ENCODE peak calls at places on chromosomes 12 and 14, in eight cellular contexts. E is left lung; P is hepatocyte; D is HCT116; B is type B pancreatic cell; V is CD4-positive, alpha-beta T cell; A is GM13976; F is fibroblast of the aortic adventitia. Y is an unnamed sample.

GRCh38 chr14:25102788-25103187 is 52.8 kb upstream of the STXBP6 start:
- DNase-seq in E (no peak), P (no peak), D (no peak), B (no peak), V (no peak), A (no peak), F (no peak), Y (no peak)

GRCh38 chr12:67070307-67070600 is 198.9 kb upstream of the CAND1 start:
- DNase-seq in E (no peak), P (no peak), D (no peak), B (no peak), V (no peak), A (no peak), F (no peak), Y (no peak)

GRCh38 chr14:96268426-96269358 is 12.7 kb downstream of the BDKRB1 start:
- DNase-seq in E (no peak), P (peak; percentile 81), D (no peak), B (peak; percentile 52), V (no peak), A (no peak), F (peak; percentile 98), Y (no peak)

GRCh38 chr14:91284791-91285548 is 40.5 kb upstream of the GPR68 start:
- DNase-seq in E (no peak), P (no peak), D (no peak), B (no peak), V (no peak), A (no peak), F (no peak), Y (peak; percentile 50)

GRCh38 chr12:52215587-52216031 is 17.4 kb upstream of the KRT7 start:
- DNase-seq in E (peak; percentile 79), P (peak; percentile 81), D (peak; percentile 64), B (no peak), V (no peak), A (no peak), F (peak; percentile 73), Y (peak; percentile 57)

GRCh38 chr12:75446857-75447256 is 33.7 kb upstream of the GLIPR1 start:
- DNase-seq in E (no peak), P (no peak), D (no peak), B (no peak), V (no peak), A (no peak), F (peak; percentile 82), Y (no peak)

GRCh38 chr14:22474730-22475351 is 114.2 kb downstream of the DAD1 start:
- DNase-seq in E (no peak), P (no peak), D (no peak), B (no peak), V (no peak), A (no peak), F (no peak), Y (no peak)

GRCh38 chr12:12715459-12716150 is 1.6 kb upstream of the CDKN1B start:
- DNase-seq in E (no peak), P (no peak), D (no peak), B (no peak), V (peak; percentile 14), A (no peak), F (no peak), Y (no peak)

GRCh38 chr14:99234982-99235491 is 37.0 kb downstream of the BCL11B start:
- DNase-seq in E (no peak), P (peak; percentile 70), D (peak; percentile 27), B (no peak), V (peak; percentile 89), A (no peak), F (no peak), Y (peak; percentile 62)

GRCh38 chr14:72613196-72613974 is 280.5 kb downstream of the DPF3 start:
- DNase-seq in E (no peak), P (peak; percentile 52), D (no peak), B (peak; percentile 63), V (no peak), A (no peak), F (peak; percentile 27), Y (no peak)

GRCh38 chr12:10042167-10042566 is 11.7 kb downstream of the CLEC9A start:
- DNase-seq in E (no peak), P (no peak), D (no peak), B (no peak), V (no peak), A (no peak), F (no peak), Y (no peak)

GRCh38 chr14:33026850-33027420 is 88.3 kb downstream of the NPAS3 start:
- DNase-seq in E (no peak), P (no peak), D (no peak), B (no peak), V (no peak), A (no peak), F (peak; percentile 8), Y (no peak)

GRCh38 chr14:60166144-60166543 is 946 bp upstream of the DHRS7 start:
- DNase-seq in E (no peak), P (no peak), D (no peak), B (no peak), V (no peak), A (peak; percentile 7), F (no peak), Y (no peak)

GRCh38 chr12:112537710-112538396 is 119.1 kb downstream of the PTPN11 start:
- DNase-seq in E (no peak), P (peak; percentile 29), D (peak; percentile 26), B (no peak), V (no peak), A (no peak), F (no peak), Y (no peak)

GRCh38 chr14:71473843-71474242 is 458.4 kb upstream of the RGS6 start:
- DNase-seq in E (no peak), P (no peak), D (no peak), B (no peak), V (no peak), A (no peak), F (no peak), Y (no peak)

GRCh38 chr14:92792885-92793284 is 1.2 kb upstream of the GOLGA5 start:
- DNase-seq in E (no peak), P (no peak), D (no peak), B (no peak), V (no peak), A (no peak), F (no peak), Y (no peak)

GRCh38 chr14:104196461-104197180 is 58.2 kb downstream of the KIF26A start:
- DNase-seq in E (peak; percentile 52), P (no peak), D (no peak), B (no peak), V (no peak), A (no peak), F (no peak), Y (no peak)

GRCh38 chr12:124389537-124390441 is 94.9 kb downstream of the RFLNA start:
- DNase-seq in E (no peak), P (no peak), D (no peak), B (no peak), V (no peak), A (no peak), F (no peak), Y (no peak)

GRCh38 chr12:57470970-57471656 is 8.6 kb downstream of the ARHGAP9 start:
- DNase-seq in E (no peak), P (no peak), D (no peak), B (no peak), V (no peak), A (no peak), F (no peak), Y (peak; percentile 27)

GRCh38 chr12:109358154-109358869 is 10.6 kb downstream of the MYO1H start:
- DNase-seq in E (no peak), P (no peak), D (no peak), B (no peak), V (no peak), A (peak; percentile 59), F (peak; percentile 59), Y (no peak)

GRCh38 chr12:108312073-108312884 is 26.8 kb downstream of the CMKLR1 start:
- DNase-seq in E (no peak), P (no peak), D (no peak), B (no peak), V (no peak), A (no peak), F (no peak), Y (no peak)

GRCh38 chr12:129927316-129927900 is 23.6 kb upstream of the TMEM132D start:
- DNase-seq in E (no peak), P (no peak), D (no peak), B (no peak), V (no peak), A (no peak), F (no peak), Y (no peak)

GRCh38 chr14:44937547-44937946 is 24.2 kb downstream of the KLHL28 start:
- DNase-seq in E (no peak), P (no peak), D (no peak), B (no peak), V (no peak), A (no peak), F (no peak), Y (no peak)

GRCh38 chr12:132498931-132499330 is 9.0 kb downstream of the FBRSL1 start:
- DNase-seq in E (no peak), P (no peak), D (no peak), B (no peak), V (no peak), A (no peak), F (no peak), Y (no peak)

GRCh38 chr12:69101505-69101904 is 137.9 kb upstream of the CPSF6 start:
- DNase-seq in E (no peak), P (no peak), D (no peak), B (no peak), V (no peak), A (no peak), F (peak; percentile 49), Y (no peak)

GRCh38 chr12:75856228-75856627 is 175.3 kb downstream of the PHLDA1 start:
- DNase-seq in E (no peak), P (no peak), D (no peak), B (no peak), V (no peak), A (no peak), F (peak; percentile 91), Y (no peak)

GRCh38 chr14:54116972-54117371 is 160.3 kb upstream of the BMP4 start:
- DNase-seq in E (no peak), P (no peak), D (no peak), B (no peak), V (no peak), A (no peak), F (peak; percentile 43), Y (no peak)

GRCh38 chr14:61470261-61470953 is 149.0 kb downstream of the PRKCH start:
- DNase-seq in E (no peak), P (peak; percentile 80), D (no peak), B (no peak), V (no peak), A (no peak), F (peak; percentile 97), Y (no peak)
- TF ChIP-seq CTCF in E (no peak), P (peak; percentile 42), D (peak; percentile 9), B (peak; percentile 21), V (no peak), A (no peak), F (peak; percentile 43), Y (peak; percentile 77)

GRCh38 chr14:68937790-68938514 is 41.1 kb downstream of the ACTN1 start:
- DNase-seq in E (no peak), P (peak; percentile 68), D (no peak), B (no peak), V (no peak), A (no peak), F (no peak), Y (peak; percentile 82)
- TF ChIP-seq CTCF in E (peak; percentile 7), P (peak; percentile 44), D (peak; percentile 15), B (no peak), V (no peak), A (no peak), F (no peak), Y (peak; percentile 65)

GRCh38 chr14:85131523-85131922 is 398.4 kb upstream of the FLRT2 start:
- DNase-seq in E (no peak), P (peak; percentile 54), D (no peak), B (no peak), V (no peak), A (no peak), F (no peak), Y (no peak)
- TF ChIP-seq CTCF in E (no peak), P (peak; percentile 43), D (no peak), B (no peak), V (no peak), A (no peak), F (no peak), Y (peak; percentile 49)

GRCh38 chr12:72271401-72271740 is 799 bp upstream of the TRHDE start:
- DNase-seq in E (peak; percentile 70), P (no peak), D (no peak), B (peak; percentile 70), V (no peak), A (peak; percentile 18), F (no peak), Y (peak; percentile 55)
- TF ChIP-seq CTCF in E (no peak), P (no peak), D (no peak), B (peak; percentile 31), V (no peak), A (no peak), F (no peak), Y (peak; percentile 41)

Y was measured in chondrocyte.